ENCODE peak calls at places on chromosomes 13 and 19, in ten cellular contexts. F is nephron progenitor cell; M is activated CD4-positive, alpha-beta T cell treated with anti-CD3 and anti-CD28 coated beads, Interleukin-2, amount 10 ng/mL, durations not matched to agents 7 days and 5 days; C is CD8-positive, alpha-beta T cell; D is HuH-7.5; X is NCI-H1092 treated with DMSO at 0.1 percent for 48 hours; P is ovary; R is NCI-H1105 treated with DMSO at 0.1 percent for 48 hours; J is HFF-Myc; G is heart left ventricle. O is an unnamed sample.

GRCh38 chr13:57624565-57625435 is 6.7 kb upstream of the PCDH17 start:
- DNase-seq in F (peak), M (peak), C (no peak), D (no peak), X (peak), P (no peak), R (peak), J (peak), G (peak), O (no peak)

GRCh38 chr19:55492362-55492944 is 4.2 kb downstream of the SSC5D start:
- DNase-seq in F (no peak), M (no peak), C (no peak), D (no peak), X (peak), P (no peak), R (peak), J (no peak), G (no peak), O (no peak)

GRCh38 chr13:111877906-111878305 is 189.0 kb upstream of the SOX1 start:
- DNase-seq in F (no peak), M (no peak), C (no peak), D (no peak), X (no peak), P (no peak), R (no peak), J (no peak), G (no peak), O (no peak)

GRCh38 chr19:41753936-41754529 is 1.3 kb upstream of the CEACAM6 start:
- DNase-seq in F (peak), M (peak), C (peak), D (no peak), X (peak), P (no peak), R (peak), J (peak), G (peak), O (no peak)

GRCh38 chr19:21221653-21222052 is 79.8 kb downstream of the ZNF431 start:
- DNase-seq in F (no peak), M (no peak), C (no peak), D (no peak), X (no peak), P (no peak), R (no peak), J (no peak), G (no peak), O (no peak)

GRCh38 chr19:11382898-11383705 is 1.0 kb downstream of the EPOR start:
- DNase-seq in F (peak), M (peak), C (peak), D (peak), X (no peak), P (peak), R (peak), J (no peak), G (peak), O (peak)

GRCh38 chr19:20388826-20389225 is 176.8 kb downstream of the ZNF737 start:
- DNase-seq in F (no peak), M (no peak), C (no peak), D (no peak), X (no peak), P (no peak), R (peak), J (no peak), G (no peak), O (no peak)

GRCh38 chr13:76762731-76763130 is 123.5 kb downstream of the KCTD12 start:
- DNase-seq in F (no peak), M (no peak), C (no peak), D (no peak), X (no peak), P (no peak), R (no peak), J (no peak), G (no peak), O (no peak)

GRCh38 chr13:112137144-112137543 is 70.2 kb downstream of the SOX1 start:
- DNase-seq in F (no peak), M (no peak), C (no peak), D (no peak), X (no peak), P (no peak), R (no peak), J (no peak), G (no peak), O (no peak)

GRCh38 chr19:2199215-2199614 is 35.5 kb downstream of the DOT1L start:
- DNase-seq in F (peak), M (no peak), C (no peak), D (peak), X (no peak), P (no peak), R (no peak), J (no peak), G (no peak), O (no peak)

GRCh38 chr19:48393559-48394330 is at the start of gene GRIN2D:
- DNase-seq in F (peak), M (no peak), C (peak), D (peak), X (no peak), P (peak), R (no peak), J (no peak), G (no peak), O (no peak)

GRCh38 chr13:111383591-111384440 is 63.4 kb downstream of the TEX29 start:
- DNase-seq in F (no peak), M (no peak), C (peak), D (no peak), X (no peak), P (no peak), R (no peak), J (no peak), G (peak), O (no peak)

GRCh38 chr13:113991191-113991669 is 17.4 kb upstream of the C13orf46 start:
- DNase-seq in F (no peak), M (no peak), C (no peak), D (no peak), X (peak), P (no peak), R (no peak), J (no peak), G (no peak), O (no peak)

GRCh38 chr19:49546825-49547565 is 19.2 kb downstream of the RCN3 start:
- DNase-seq in F (peak), M (peak), C (peak), D (peak), X (peak), P (no peak), R (peak), J (peak), G (peak), O (peak)

GRCh38 chr13:44756411-44756810 is 180.3 kb upstream of the TSC22D1 start:
- DNase-seq in F (no peak), M (no peak), C (no peak), D (no peak), X (no peak), P (no peak), R (no peak), J (no peak), G (no peak), O (no peak)

GRCh38 chr13:113969311-113969972 is 4.4 kb downstream of the C13orf46 start:
- DNase-seq in F (no peak), M (no peak), C (no peak), D (no peak), X (no peak), P (peak), R (no peak), J (no peak), G (no peak), O (no peak)

GRCh38 chr19:46226438-46226973 is 3.0 kb upstream of the IGFL1 start:
- DNase-seq in F (no peak), M (no peak), C (no peak), D (no peak), X (no peak), P (no peak), R (no peak), J (no peak), G (no peak), O (peak)

GRCh38 chr19:32570081-32570785 is 10.8 kb upstream of the PDCD5 start:
- DNase-seq in F (peak), M (peak), C (peak), D (peak), X (peak), P (peak), R (peak), J (peak), G (peak), O (peak)

GRCh38 chr19:50264483-50265186 is 61.2 kb downstream of the MYH14 start:
- DNase-seq in F (no peak), M (no peak), C (no peak), D (no peak), X (no peak), P (no peak), R (no peak), J (no peak), G (no peak), O (no peak)

GRCh38 chr19:31109626-31110025 is 239.6 kb downstream of the TSHZ3 start:
- DNase-seq in F (no peak), M (no peak), C (no peak), D (no peak), X (no peak), P (no peak), R (peak), J (no peak), G (no peak), O (no peak)

GRCh38 chr19:35331551-35332214 is 2.7 kb downstream of the CD22 start:
- DNase-seq in F (no peak), M (no peak), C (no peak), D (no peak), X (no peak), P (no peak), R (no peak), J (no peak), G (no peak), O (no peak)

GRCh38 chr13:50006426-50007135 is 8.7 kb upstream of the KCNRG start:
- DNase-seq in F (no peak), M (no peak), C (no peak), D (no peak), X (no peak), P (no peak), R (no peak), J (no peak), G (no peak), O (no peak)

GRCh38 chr19:54129617-54129996 is 8.0 kb upstream of the CNOT3 start:
- DNase-seq in F (no peak), M (no peak), C (no peak), D (no peak), X (no peak), P (no peak), R (no peak), J (no peak), G (no peak), O (no peak)

GRCh38 chr13:39888865-39889810 is 233.7 kb downstream of the COG6 start:
- DNase-seq in F (no peak), M (no peak), C (no peak), D (no peak), X (no peak), P (no peak), R (no peak), J (no peak), G (no peak), O (peak)

GRCh38 chr13:42364613-42365000 is 92.7 kb downstream of the AKAP11 start:
- DNase-seq in F (no peak), M (no peak), C (no peak), D (no peak), X (no peak), P (no peak), R (no peak), J (no peak), G (no peak), O (no peak)

GRCh38 chr19:1457031-1457739 is 7.3 kb downstream of the APC2 start:
- DNase-seq in F (peak), M (no peak), C (no peak), D (no peak), X (no peak), P (peak), R (no peak), J (no peak), G (no peak), O (no peak)

GRCh38 chr13:30290812-30291436 is 16.4 kb downstream of the KATNAL1 start:
- DNase-seq in F (no peak), M (no peak), C (no peak), D (no peak), X (no peak), P (no peak), R (no peak), J (no peak), G (no peak), O (no peak)

GRCh38 chr13:108176685-108177274 is 38.6 kb downstream of the LIG4 start:
- DNase-seq in F (peak), M (peak), C (no peak), D (no peak), X (no peak), P (no peak), R (no peak), J (no peak), G (no peak), O (no peak)

GRCh38 chr19:35882074-35882832 is 13.9 kb downstream of the APLP1 start:
- DNase-seq in F (no peak), M (peak), C (no peak), D (peak), X (peak), P (no peak), R (peak), J (peak), G (peak), O (peak)

GRCh38 chr13:85864963-85865530 is 65.8 kb upstream of the SLITRK6 start:
- DNase-seq in F (no peak), M (no peak), C (no peak), D (peak), X (no peak), P (no peak), R (no peak), J (no peak), G (no peak), O (no peak)

GRCh38 chr19:44847144-44848035 is 1.3 kb downstream of the NECTIN2 start:
- DNase-seq in F (peak), M (no peak), C (no peak), D (peak), X (no peak), P (peak), R (peak), J (no peak), G (peak), O (peak)

GRCh38 chr13:50923272-50923671 is 13.7 kb downstream of the RNASEH2B start:
- DNase-seq in F (no peak), M (no peak), C (no peak), D (no peak), X (no peak), P (no peak), R (no peak), J (no peak), G (no peak), O (no peak)

GRCh38 chr13:60226507-60226906 is 62.8 kb upstream of the DIAPH3 start:
- DNase-seq in F (peak), M (no peak), C (no peak), D (peak), X (no peak), P (no peak), R (no peak), J (no peak), G (no peak), O (peak)

GRCh38 chr19:3116621-3117020 is 19.2 kb upstream of the GNA15 start:
- DNase-seq in F (no peak), M (no peak), C (no peak), D (no peak), X (no peak), P (no peak), R (no peak), J (no peak), G (no peak), O (no peak)

GRCh38 chr19:32675720-32676185 is at the start of gene RGS9BP:
- DNase-seq in F (peak), M (peak), C (peak), D (peak), X (peak), P (peak), R (peak), J (no peak), G (peak), O (peak)

GRCh38 chr19:39563408-39563807 is 23.4 kb upstream of the EID2 start:
- DNase-seq in F (no peak), M (no peak), C (no peak), D (no peak), X (no peak), P (no peak), R (no peak), J (no peak), G (no peak), O (peak)

O was measured in PC-9.